ENCODE peak calls at places on chromosomes 3 and 15, in four cellular contexts. A, D, R and L are unnamed samples.
A peak's percentile ranks its signal among the peaks of the same experiment; 100 is the strongest.

GRCh38 chr15:83848315-83849050 is 194.6 kb downstream of the ADAMTSL3 start:
- DNase-seq in A (no peak), D (peak; percentile 94), R (no peak), L (peak; percentile 82)

GRCh38 chr15:95146476-95146875 is 915.1 kb downstream of the MCTP2 start:
- DNase-seq in A (no peak), D (no peak), R (no peak), L (no peak)

GRCh38 chr3:133568294-133569014 is 5.0 kb upstream of the CDV3 start:
- DNase-seq in A (no peak), D (peak; percentile 67), R (no peak), L (peak; percentile 72)

GRCh38 chr3:137771401-137772230 is 7.5 kb downstream of the SOX14 start:
- DNase-seq in A (no peak), D (no peak), R (no peak), L (no peak)

GRCh38 chr15:78540135-78540954 is at the start of gene PSMA4:
- DNase-seq in A (peak; percentile 93), D (peak; percentile 90), R (peak; percentile 51), L (peak; percentile 45)

GRCh38 chr3:111906667-111907066 is 47.6 kb downstream of the PHLDB2 start:
- DNase-seq in A (no peak), D (no peak), R (no peak), L (no peak)

GRCh38 chr3:69364354-69364753 is 21.5 kb downstream of the FRMD4B start:
- DNase-seq in A (no peak), D (peak; percentile 20), R (no peak), L (no peak)

GRCh38 chr3:53243785-53244184 is 12.0 kb downstream of the TKT start:
- DNase-seq in A (no peak), D (no peak), R (no peak), L (no peak)

GRCh38 chr3:8328971-8329370 is 172.7 kb upstream of the LMCD1 start:
- DNase-seq in A (no peak), D (no peak), R (peak; percentile 28), L (no peak)

GRCh38 chr3:109257269-109257668 is 59.0 kb downstream of the DPPA2 start:
- DNase-seq in A (no peak), D (peak; percentile 92), R (peak; percentile 86), L (peak; percentile 37)

GRCh38 chr3:169813757-169814517 is 1.2 kb upstream of the LRRC34 start:
- DNase-seq in A (no peak), D (peak; percentile 15), R (no peak), L (no peak)

GRCh38 chr3:109023656-109024254 is 70.1 kb upstream of the GUCA1C start:
- DNase-seq in A (no peak), D (peak; percentile 64), R (peak; percentile 37), L (peak; percentile 0)

GRCh38 chr3:126834596-126835471 is 130.8 kb downstream of the CHCHD6 start:
- DNase-seq in A (no peak), D (no peak), R (no peak), L (no peak)

GRCh38 chr3:195809796-195810454 is 1.8 kb downstream of the MUC4 start:
- DNase-seq in A (no peak), D (no peak), R (no peak), L (no peak)

GRCh38 chr3:153614563-153614962 is 452.5 kb downstream of the RAP2B start:
- DNase-seq in A (no peak), D (peak; percentile 77), R (no peak), L (peak; percentile 94)

GRCh38 chr3:31958721-31959152 is 22.3 kb downstream of the OSBPL10 start:
- DNase-seq in A (no peak), D (no peak), R (no peak), L (no peak)

GRCh38 chr15:28022181-28022580 is 76.9 kb downstream of the OCA2 start:
- DNase-seq in A (no peak), D (no peak), R (no peak), L (no peak)

GRCh38 chr3:36763111-36763849 is 1.1 kb downstream of the DCLK3 start:
- DNase-seq in A (no peak), D (no peak), R (no peak), L (no peak)
- H3K4me3 ChIP-seq in A (no peak overlapping the region), D (no peak overlapping the region), R (no peak overlapping the region), L (no peak overlapping the region)

DNA sequence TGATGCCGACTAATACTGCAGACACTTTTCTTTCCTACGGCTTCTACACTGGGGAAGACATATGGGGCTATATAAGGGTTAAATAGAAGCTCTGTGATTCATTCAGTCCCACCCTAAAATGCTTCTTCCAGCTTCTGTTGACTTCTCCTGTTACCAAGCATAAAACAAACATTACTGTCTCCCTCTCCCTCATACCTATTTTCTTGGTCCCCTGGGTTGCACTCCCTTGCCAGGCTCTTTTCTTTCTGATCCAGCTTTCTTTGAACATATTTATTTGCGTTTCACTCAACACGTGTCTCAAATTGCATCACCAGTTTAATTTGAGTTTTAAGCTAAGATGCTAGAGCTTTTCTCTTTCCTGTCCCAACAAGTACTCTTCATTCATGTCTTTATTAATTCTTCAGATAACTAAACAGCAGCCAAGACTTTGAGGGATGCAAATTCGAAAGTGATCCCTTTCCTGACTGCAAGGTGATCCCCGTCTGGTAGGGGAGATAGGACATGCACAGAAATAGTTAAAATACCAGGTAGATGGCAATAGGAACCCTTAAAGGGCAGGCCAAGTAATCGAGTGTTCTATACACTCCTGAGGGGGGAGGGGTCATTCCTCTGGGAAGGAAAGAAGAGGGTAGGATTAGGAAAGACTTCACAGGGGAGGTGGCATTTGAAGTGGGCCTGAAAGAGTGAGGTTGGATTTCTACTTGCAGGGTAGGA is 198.6 kb upstream of the BCL6 start:
- DNase-seq in A (no peak), D (peak; percentile 11), R (no peak), L (no peak)
- H3K4me3 ChIP-seq in A (no peak overlapping the region), D (no peak overlapping the region), R (no peak overlapping the region), L (no peak overlapping the region)

DNA sequence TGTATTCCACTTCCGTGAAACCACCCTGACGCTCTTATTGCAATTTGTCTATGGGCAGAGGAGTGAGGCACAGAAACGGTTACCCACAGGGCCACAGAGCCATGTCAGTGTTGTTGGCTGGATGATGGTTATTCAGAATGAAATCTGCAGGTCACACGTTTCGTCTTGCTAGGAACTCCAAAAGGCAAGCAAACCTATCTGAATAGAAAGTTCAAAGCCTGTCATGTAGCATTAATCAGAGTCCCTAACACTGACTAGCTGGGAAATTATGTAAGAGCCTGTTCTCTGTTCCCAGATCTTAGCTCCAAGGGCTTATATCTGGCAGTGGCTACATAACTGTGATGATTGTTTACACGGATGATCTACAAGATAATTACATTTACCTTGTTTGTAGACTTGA is 1.3 kb downstream of the SYNPR start:
- DNase-seq in A (no peak), D (no peak), R (no peak), L (no peak)
- H3K4me3 ChIP-seq in A (no peak overlapping the region), D (no peak overlapping the region), R (no peak overlapping the region), L (no peak overlapping the region)

DNA sequence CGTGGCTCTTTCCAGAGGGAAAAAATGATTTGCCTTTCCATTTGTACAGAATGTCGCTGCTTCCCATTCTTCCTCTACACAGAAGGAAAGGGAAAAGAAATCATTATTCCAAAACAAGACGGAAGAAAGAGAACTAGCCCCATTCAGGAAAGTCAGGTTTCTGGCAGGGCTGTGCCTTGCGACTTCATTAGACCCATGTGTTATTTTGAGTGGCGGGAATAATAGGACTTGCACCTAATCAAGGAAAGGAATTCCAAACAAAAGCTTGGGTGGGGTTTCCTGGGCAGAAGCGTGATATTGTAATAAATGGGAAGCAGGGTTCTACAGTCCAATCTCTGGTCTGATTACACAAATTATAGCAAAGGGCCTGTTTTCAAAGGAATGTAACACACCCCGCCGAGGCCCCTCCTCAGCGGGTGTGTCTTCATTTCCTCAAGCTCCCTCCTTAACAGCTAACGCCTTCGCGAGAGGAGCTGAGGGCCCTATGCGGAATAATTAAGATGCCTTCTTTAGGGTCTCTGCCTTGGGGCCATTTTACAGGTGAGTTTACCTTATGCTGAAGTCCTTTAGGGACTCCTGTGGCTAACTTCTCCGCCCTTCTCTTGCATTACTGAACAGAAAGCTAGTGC is 396.0 kb upstream of the C2CD4B start:
- DNase-seq in A (no peak), D (no peak), R (no peak), L (no peak)
- H3K4me3 ChIP-seq in A (no peak overlapping the region), D (no peak overlapping the region), R (no peak overlapping the region), L (no peak overlapping the region)

GRCh38 chr15:97728791-97729190 is 231.7 kb upstream of the ARRDC4 start:
- DNase-seq in A (no peak), D (no peak), R (no peak), L (no peak)

GRCh38 chr15:97730315-97730714 is 230.2 kb upstream of the ARRDC4 start:
- DNase-seq in A (no peak), D (no peak), R (no peak), L (no peak)

DNA sequence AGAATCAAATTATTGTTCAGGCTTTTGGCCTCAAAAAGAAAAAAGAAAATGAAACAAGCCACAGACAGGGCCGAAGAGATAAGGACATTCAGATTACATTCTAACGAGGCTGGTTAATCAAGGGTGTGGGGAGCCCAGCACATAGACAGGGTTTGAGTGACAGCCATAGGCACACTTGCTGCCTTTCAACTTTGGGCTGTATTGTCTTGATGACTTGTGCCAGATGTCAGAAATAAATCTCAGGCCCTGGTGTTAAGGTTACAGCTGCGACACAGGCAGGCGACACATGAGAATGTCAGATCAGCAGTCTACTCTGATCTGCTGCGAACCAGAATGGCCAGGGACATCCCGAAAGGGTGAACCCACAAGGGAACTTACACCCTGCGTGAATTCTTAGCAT is 231.2 kb upstream of the ARRDC4 start:
- DNase-seq in A (no peak), D (no peak), R (no peak), L (no peak)
- H3K4me3 ChIP-seq in A (no peak overlapping the region), D (no peak overlapping the region), R (no peak overlapping the region), L (no peak overlapping the region)

DNA sequence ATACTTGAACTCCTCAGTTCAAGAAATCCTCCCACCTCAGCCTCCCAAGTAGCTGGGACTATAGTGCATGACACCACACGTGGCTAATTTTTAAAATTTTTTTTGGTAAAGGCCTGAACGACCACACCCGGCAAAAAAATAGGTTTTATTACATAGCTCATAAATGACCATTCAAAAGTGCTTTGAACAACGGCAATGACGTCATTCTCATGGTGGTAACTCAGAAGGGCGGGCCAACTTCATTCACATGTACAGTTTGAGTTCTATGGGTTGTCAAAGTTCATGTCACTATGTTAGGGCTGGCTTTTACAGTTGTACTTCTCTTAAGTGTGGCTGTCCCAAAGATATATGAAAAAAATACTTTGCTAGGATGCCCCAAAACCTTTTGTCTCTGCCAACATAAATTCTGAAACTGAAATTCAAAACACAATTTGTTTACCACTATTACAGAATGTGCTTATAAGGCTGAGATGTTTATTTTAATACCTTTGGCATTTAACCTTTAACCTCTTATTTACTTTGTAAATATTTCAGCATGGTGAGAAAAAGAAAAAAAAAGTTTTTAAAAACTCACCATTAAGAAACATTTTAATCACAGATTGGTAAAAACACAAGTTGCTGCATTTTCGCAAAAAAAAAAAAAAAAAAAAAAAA is 6.2 kb downstream of the MYO1E start:
- DNase-seq in A (no peak), D (peak; percentile 35), R (no peak), L (no peak)
- H3K4me3 ChIP-seq in A (no peak overlapping the region), D (no peak overlapping the region), R (no peak overlapping the region), L (no peak overlapping the region)

GRCh38 chr3:171838218-171838720 is 4.9 kb upstream of the TMEM212 start:
- DNase-seq in A (no peak), D (peak; percentile 93), R (no peak), L (peak; percentile 79)
- H3K4me3 ChIP-seq in A (no peak overlapping the region), D (no peak overlapping the region), R (no peak overlapping the region), L (peak overlapping the region; percentile 18)

GRCh38 chr3:10434144-10434937 is 71.0 kb downstream of the ATP2B2 start:
- DNase-seq in A (no peak), D (no peak), R (no peak), L (no peak)

GRCh38 chr3:10434938-10435336 is 70.4 kb downstream of the ATP2B2 start:
- DNase-seq in A (no peak), D (no peak), R (no peak), L (no peak)

GRCh38 chr3:10432931-10433330 is 72.5 kb downstream of the ATP2B2 start:
- DNase-seq in A (no peak), D (no peak), R (no peak), L (no peak)

GRCh38 chr3:10430805-10431204 is 74.6 kb downstream of the ATP2B2 start:
- DNase-seq in A (no peak), D (no peak), R (no peak), L (no peak)

GRCh38 chr3:10432156-10432845 is 73.1 kb downstream of the ATP2B2 start:
- DNase-seq in A (no peak), D (no peak), R (no peak), L (no peak)
- H3K4me3 ChIP-seq in A (no peak overlapping the region), D (no peak overlapping the region), R (no peak overlapping the region), L (no peak overlapping the region)